ENCODE peak calls at places on chromosomes 16 and 17, in six cellular contexts. K, D, Z, T, E and B are unnamed samples. For H3K36me3, the result is how much of the 10 kb centered on the place peaks cover.

GRCh38 chr17:61205931-61206330 is 193.7 kb upstream of the TBX2 start:
- DNase-seq in K (no peak), T (no peak), Z (peak), E (no peak), D (no peak), B (no peak)

GRCh38 chr17:72432143-72432604 is 311.4 kb downstream of the SOX9 start:
- DNase-seq in E (no peak), Z (no peak), K (no peak), T (no peak), D (no peak), B (no peak)

GRCh38 chr17:48374650-48375230 is 55.3 kb downstream of the SKAP1 start:
- DNase-seq in T (peak), K (no peak), Z (peak), D (peak), E (peak), B (no peak)

GRCh38 chr16:79656537-79657115 is 56.1 kb upstream of the MAF start:
- DNase-seq in D (peak), E (no peak), Z (no peak), K (no peak), T (no peak), B (no peak)

GRCh38 chr17:28897769-28898259 is 281 bp upstream of the FLOT2 start:
- DNase-seq in T (no peak), K (no peak), Z (no peak), D (no peak), E (no peak), B (no peak)

GRCh38 chr16:85425061-85425662 is 188.0 kb upstream of the GSE1 start:
- DNase-seq in D (no peak), K (no peak), T (no peak), Z (no peak), E (no peak), B (peak)

GRCh38 chr17:33676444-33676843 is 383.3 kb upstream of the ASIC2 start:
- DNase-seq in T (no peak), K (no peak), D (no peak), E (no peak), Z (no peak), B (no peak)

GRCh38 chr17:42873321-42873720 is 22.3 kb downstream of the AOC3 start:
- DNase-seq in D (no peak), T (no peak), K (no peak), Z (no peak), E (no peak), B (no peak)

GRCh38 chr17:16415031-16415924 is at the start of gene TRPV2:
- DNase-seq in T (no peak), Z (peak), K (peak), D (peak), E (peak), B (peak)

GRCh38 chr17:62597920-62598319 is 29.6 kb upstream of the MRC2 start:
- DNase-seq in Z (no peak), D (no peak), E (no peak), K (peak), T (peak), B (no peak)

GRCh38 chr17:8794636-8795035 is 4.5 kb downstream of the MFSD6L start:
- DNase-seq in E (no peak), K (no peak), T (peak), D (no peak), Z (no peak), B (no peak)

GRCh38 chr16:10613771-10614485 is 33.5 kb upstream of the EMP2 start:
- DNase-seq in K (no peak), Z (no peak), T (no peak), E (no peak), D (no peak), B (no peak)

GRCh38 chr17:40522250-40522960 is 21.0 kb upstream of the TNS4 start:
- DNase-seq in T (peak), E (no peak), D (no peak), Z (no peak), K (peak), B (peak)

GRCh38 chr17:68141050-68141449 is 105.5 kb downstream of the KPNA2 start:
- DNase-seq in K (no peak), T (no peak), D (no peak), E (no peak), Z (peak), B (no peak)

GRCh38 chr16:3578610-3579551 is 1.7 kb upstream of the NLRC3 start:
- DNase-seq in E (peak), Z (no peak), D (peak), K (no peak), T (no peak), B (no peak)

DNA sequence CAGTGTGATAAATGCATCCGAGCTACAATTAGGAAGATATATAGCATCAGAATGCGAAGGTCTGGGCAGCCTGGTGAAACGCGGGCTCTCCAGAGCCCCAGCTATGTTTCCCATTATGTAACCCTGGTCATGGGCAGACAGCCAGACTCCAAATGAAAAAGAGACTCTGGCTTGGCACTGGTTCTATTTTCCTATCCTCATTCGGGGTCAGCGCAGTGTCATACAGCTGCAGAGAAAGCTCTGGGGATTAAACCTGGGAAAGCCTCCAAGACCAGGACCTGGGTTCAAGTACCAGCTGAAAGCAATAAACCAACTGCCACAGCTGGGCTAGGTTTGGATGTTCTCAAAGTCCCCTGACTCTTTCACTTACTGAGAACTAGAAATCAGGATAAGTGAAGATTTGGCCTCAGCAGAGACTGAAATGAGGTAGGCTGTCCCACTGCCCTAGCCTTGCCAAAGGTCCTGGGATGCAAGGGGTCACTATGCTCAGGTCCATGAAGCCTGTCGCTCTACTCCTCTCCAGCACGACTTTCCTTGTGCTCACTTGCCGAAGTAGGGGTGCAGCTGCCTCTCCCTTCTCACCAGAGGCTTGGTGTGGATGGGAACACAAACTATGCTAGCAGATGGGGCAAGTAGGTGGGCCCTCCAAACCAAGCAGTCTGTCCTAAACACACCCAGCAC is 123.8 kb downstream of the SMG6 start:
- DNase-seq in K (peak), Z (no peak), E (peak), D (no peak), T (peak), B (no peak)
- H3K27ac ChIP-seq in K (peak), Z (no peak), E (peak), D (no peak), T (peak), B (peak)

GRCh38 chr17:65941500-65941899 is 250.4 kb downstream of the CEP112 start:
- DNase-seq in K (no peak), Z (peak), T (peak), E (no peak), D (peak), B (no peak)
- H3K36me3 ChIP-seq in K (under half), Z (under half), T (under half), E (under half), D (under half), B (under half)

GRCh38 chr17:14123579-14124278 is 54.4 kb downstream of the COX10 start:
- DNase-seq in E (no peak), T (no peak), D (no peak), K (no peak), Z (no peak), B (no peak)

GRCh38 chr17:14121952-14122351 is 52.6 kb downstream of the COX10 start:
- DNase-seq in T (no peak), D (no peak), E (no peak), K (no peak), Z (no peak), B (no peak)

GRCh38 chr17:14124854-14125253 is 55.5 kb downstream of the COX10 start:
- DNase-seq in E (no peak), K (no peak), Z (no peak), D (no peak), T (no peak), B (no peak)

GRCh38 chr17:14125518-14126125 is 56.3 kb downstream of the COX10 start:
- DNase-seq in Z (no peak), E (no peak), K (no peak), D (no peak), T (no peak), B (no peak)
- H3K4me3 ChIP-seq in Z (no peak), E (no peak), K (no peak), D (no peak), T (no peak), B (no peak)

GRCh38 chr16:89506791-89507191 is 1.4 kb upstream of the SPG7 start:
- DNase-seq in K (no peak), Z (no peak), D (no peak), T (peak), E (no peak), B (no peak)
- H3K27ac ChIP-seq in K (peak), Z (peak), D (no peak), T (no peak), E (peak), B (peak)

DNA sequence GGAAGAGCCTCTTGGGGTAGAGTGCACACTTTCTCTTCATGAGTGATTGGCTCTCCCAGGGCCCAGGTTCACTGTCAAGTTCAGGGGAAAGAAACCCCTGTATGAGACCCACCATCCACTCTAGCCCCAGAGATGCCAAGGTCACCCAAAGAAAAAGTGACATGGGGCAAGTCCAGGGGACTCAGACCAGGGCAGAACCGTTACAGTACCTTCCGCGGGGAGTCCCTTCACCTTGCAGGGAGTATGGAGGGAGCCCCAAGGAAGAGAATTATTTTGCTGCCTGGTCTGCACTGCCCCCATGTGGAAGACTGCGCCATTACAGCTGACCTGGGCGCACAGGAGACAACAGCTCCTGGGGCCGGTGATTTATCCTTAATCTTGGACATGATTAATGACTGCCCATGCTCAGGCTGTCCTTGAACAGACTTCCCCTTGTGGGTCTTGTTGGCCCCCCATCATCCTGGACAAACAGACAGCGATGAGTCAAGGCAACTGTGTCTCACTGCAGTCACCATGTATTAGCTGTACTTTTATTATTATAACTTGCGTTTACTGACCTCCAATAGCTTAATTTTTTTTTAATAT is 29.9 kb downstream of the VAC14 start:
- DNase-seq in E (peak), K (peak), T (peak), Z (peak), D (peak), B (peak)
- H3K36me3 ChIP-seq in E (half or more), K (under half), T (under half), Z (under half), D (under half), B (half or more)

DNA sequence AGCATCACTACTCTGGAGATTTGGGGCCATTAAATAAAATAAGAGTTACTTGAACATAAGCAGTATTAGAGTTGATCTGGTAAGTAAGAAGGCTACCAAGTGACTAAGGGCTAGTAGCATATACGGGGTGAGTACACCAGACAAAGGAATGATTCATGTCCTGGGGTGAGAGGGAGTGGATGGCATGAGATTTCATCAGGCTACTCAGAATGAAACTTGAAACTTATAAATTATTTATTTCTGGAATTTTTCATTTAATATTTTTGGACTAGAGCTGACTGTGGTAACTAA is 2.3 kb downstream of the SLFN5 start:
- DNase-seq in T (peak), K (no peak), D (no peak), E (no peak), Z (peak), B (no peak)
- H3K4me3 ChIP-seq in T (no peak), K (no peak), D (no peak), E (no peak), Z (peak), B (peak)

GRCh38 chr17:82592289-82592683 is 56.0 kb downstream of the WDR45B start:
- DNase-seq in T (no peak), K (peak), D (no peak), Z (no peak), E (peak), B (peak)
- H3K27ac ChIP-seq in T (peak), K (peak), D (peak), Z (no peak), E (peak), B (peak)

DNA sequence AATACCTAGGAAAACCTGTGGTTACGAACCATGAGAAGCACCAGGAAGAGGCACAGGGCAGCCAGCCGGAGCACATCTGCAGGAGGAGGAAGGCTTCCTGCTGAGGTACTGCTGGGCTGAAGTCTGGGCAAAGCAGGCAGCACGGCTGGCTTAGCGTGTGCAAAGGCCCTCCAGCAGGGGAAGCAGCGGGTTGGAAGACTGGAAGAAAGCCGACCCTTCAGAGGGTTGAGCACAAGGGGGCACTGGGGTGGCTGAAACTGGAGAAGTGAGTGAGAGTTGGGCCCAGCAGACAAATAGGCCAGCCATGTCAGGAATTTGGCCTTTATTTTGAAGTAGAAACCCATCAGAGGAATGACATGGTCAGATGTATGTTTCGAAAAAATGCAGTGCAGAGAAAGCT is 12.1 kb upstream of the HSD3B7 start:
- DNase-seq in Z (no peak), E (no peak), D (peak), K (no peak), T (no peak), B (no peak)
- H3K36me3 ChIP-seq in Z (under half), E (half or more), D (under half), K (under half), T (half or more), B (half or more)